ENCODE peak calls at places on chromosomes 2 and 18, in seven cellular contexts. K is Karpas-422; Y is HL-60; D is CD8-positive, alpha-beta memory T cell; O is brain microvascular endothelial cell; L is CD8-positive, alpha-beta T cell; I is RWPE1. Q is an unnamed sample.

GRCh38 chr18:56407631-56408030 is 230.8 kb downstream of the TXNL1 start:
- DNase-seq in K (no peak), Y (no peak), D (no peak), O (no peak), L (no peak), I (no peak), Q (no peak)

GRCh38 chr2:238239872-238240760 is at the start of gene HES6:
- DNase-seq in K (peak), Y (peak), D (peak), O (peak), L (peak), I (peak), Q (peak)

GRCh38 chr2:37323770-37324535 is 680 bp downstream of the PRKD3 start:
- DNase-seq in K (peak), Y (peak), D (peak), O (peak), L (peak), I (peak), Q (no peak)

GRCh38 chr2:227280895-227281294 is 44.2 kb upstream of the MFF start:
- DNase-seq in K (no peak), Y (no peak), D (no peak), O (peak), L (no peak), I (no peak), Q (no peak)

GRCh38 chr2:197786010-197786877 is 1.1 kb upstream of the BOLL start:
- DNase-seq in K (no peak), Y (peak), D (peak), O (no peak), L (peak), I (no peak), Q (no peak)

GRCh38 chr18:77271720-77272481 is 22.3 kb downstream of the GALR1 start:
- DNase-seq in K (no peak), Y (no peak), D (no peak), O (peak), L (no peak), I (no peak), Q (no peak)

GRCh38 chr2:98637401-98638144 is 29.2 kb downstream of the UNC50 start:
- DNase-seq in K (no peak), Y (no peak), D (peak), O (no peak), L (peak), I (no peak), Q (no peak)

GRCh38 chr2:169734172-169734847 is 678 bp downstream of the KLHL23 start:
- DNase-seq in K (peak), Y (peak), D (peak), O (no peak), L (no peak), I (peak), Q (no peak)

GRCh38 chr2:74527741-74528140 is 1.7 kb upstream of the DQX1 start:
- DNase-seq in K (no peak), Y (no peak), D (no peak), O (no peak), L (no peak), I (no peak), Q (no peak)

GRCh38 chr2:26678026-26678425 is 14.5 kb upstream of the KCNK3 start:
- DNase-seq in K (no peak), Y (no peak), D (no peak), O (no peak), L (no peak), I (no peak), Q (no peak)

GRCh38 chr18:59268722-59269562 is 4.3 kb downstream of the RAX start:
- DNase-seq in K (no peak), Y (peak), D (no peak), O (no peak), L (no peak), I (no peak), Q (no peak)

GRCh38 chr2:149562304-149562703 is 25.3 kb downstream of the MMADHC start:
- DNase-seq in K (no peak), Y (no peak), D (no peak), O (peak), L (no peak), I (no peak), Q (no peak)

GRCh38 chr2:217077841-217078407 is 218.1 kb upstream of the TNP1 start:
- DNase-seq in K (no peak), Y (no peak), D (no peak), O (no peak), L (no peak), I (no peak), Q (no peak)

GRCh38 chr2:219612605-219613286 is 14.7 kb upstream of the SLC4A3 start:
- DNase-seq in K (peak), Y (peak), D (peak), O (no peak), L (peak), I (no peak), Q (no peak)

GRCh38 chr2:120747281-120747680 is 11.6 kb downstream of the GLI2 start:
- DNase-seq in K (no peak), Y (no peak), D (no peak), O (no peak), L (no peak), I (no peak), Q (no peak)

GRCh38 chr2:11030909-11031308 is 119.2 kb downstream of the KCNF1 start:
- DNase-seq in K (no peak), Y (no peak), D (no peak), O (no peak), L (no peak), I (no peak), Q (no peak)

GRCh38 chr2:48278590-48278989 is 251.4 kb upstream of the STON1 start:
- DNase-seq in K (no peak), Y (no peak), D (no peak), O (peak), L (no peak), I (no peak), Q (no peak)

GRCh38 chr2:48699377-48699951 is 56.1 kb downstream of the LHCGR start:
- DNase-seq in K (no peak), Y (no peak), D (no peak), O (peak), L (no peak), I (no peak), Q (no peak)

GRCh38 chr2:73939419-73939818 is 12.7 kb downstream of the DGUOK start:
- DNase-seq in K (no peak), Y (peak), D (peak), O (no peak), L (peak), I (peak), Q (peak)

GRCh38 chr2:2732331-2733119 is 401.4 kb upstream of the MYT1L start:
- DNase-seq in K (no peak), Y (no peak), D (no peak), O (no peak), L (no peak), I (no peak), Q (no peak)

GRCh38 chr18:51234117-51235010 is 36.9 kb upstream of the MEX3C start:
- DNase-seq in K (no peak), Y (no peak), D (no peak), O (peak), L (no peak), I (no peak), Q (no peak)

GRCh38 chr18:57027190-57027708 is 119.6 kb upstream of the BOD1L2 start:
- DNase-seq in K (no peak), Y (no peak), D (no peak), O (no peak), L (no peak), I (no peak), Q (no peak)

GRCh38 chr2:168247341-168248305 is at the start of gene STK39:
- DNase-seq in K (peak), Y (peak), D (peak), O (peak), L (peak), I (peak), Q (no peak)

GRCh38 chr2:240925576-240926515 is 19.7 kb downstream of the CROCC2 start:
- DNase-seq in K (no peak), Y (no peak), D (no peak), O (no peak), L (no peak), I (no peak), Q (no peak)

GRCh38 chr2:234911271-234911670 is 40.5 kb upstream of the SH3BP4 start:
- DNase-seq in K (no peak), Y (no peak), D (no peak), O (peak), L (no peak), I (peak), Q (peak)

GRCh38 chr2:188610827-188611226 is 319.2 kb downstream of the GULP1 start:
- DNase-seq in K (no peak), Y (no peak), D (no peak), O (no peak), L (no peak), I (no peak), Q (no peak)

GRCh38 chr18:21458788-21459187 is 141.7 kb downstream of the ESCO1 start:
- DNase-seq in K (no peak), Y (no peak), D (no peak), O (no peak), L (no peak), I (no peak), Q (no peak)

GRCh38 chr18:21457179-21457535 is 143.3 kb downstream of the ESCO1 start:
- DNase-seq in K (no peak), Y (no peak), D (no peak), O (no peak), L (no peak), I (no peak), Q (no peak)

GRCh38 chr18:21456428-21457178 is 143.9 kb downstream of the ESCO1 start:
- DNase-seq in K (no peak), Y (no peak), D (no peak), O (no peak), L (no peak), I (no peak), Q (no peak)

GRCh38 chr18:21459706-21460286 is 140.7 kb downstream of the ESCO1 start:
- DNase-seq in K (no peak), Y (no peak), D (no peak), O (no peak), L (no peak), I (no peak), Q (no peak)

GRCh38 chr18:21458322-21458721 is 142.2 kb downstream of the ESCO1 start:
- DNase-seq in K (no peak), Y (no peak), D (no peak), O (no peak), L (no peak), I (no peak), Q (no peak)
- H3K27ac ChIP-seq in K (no peak), Y (no peak), D (no peak), O (no peak), L (no peak), I (no peak), Q (no peak)

DNA sequence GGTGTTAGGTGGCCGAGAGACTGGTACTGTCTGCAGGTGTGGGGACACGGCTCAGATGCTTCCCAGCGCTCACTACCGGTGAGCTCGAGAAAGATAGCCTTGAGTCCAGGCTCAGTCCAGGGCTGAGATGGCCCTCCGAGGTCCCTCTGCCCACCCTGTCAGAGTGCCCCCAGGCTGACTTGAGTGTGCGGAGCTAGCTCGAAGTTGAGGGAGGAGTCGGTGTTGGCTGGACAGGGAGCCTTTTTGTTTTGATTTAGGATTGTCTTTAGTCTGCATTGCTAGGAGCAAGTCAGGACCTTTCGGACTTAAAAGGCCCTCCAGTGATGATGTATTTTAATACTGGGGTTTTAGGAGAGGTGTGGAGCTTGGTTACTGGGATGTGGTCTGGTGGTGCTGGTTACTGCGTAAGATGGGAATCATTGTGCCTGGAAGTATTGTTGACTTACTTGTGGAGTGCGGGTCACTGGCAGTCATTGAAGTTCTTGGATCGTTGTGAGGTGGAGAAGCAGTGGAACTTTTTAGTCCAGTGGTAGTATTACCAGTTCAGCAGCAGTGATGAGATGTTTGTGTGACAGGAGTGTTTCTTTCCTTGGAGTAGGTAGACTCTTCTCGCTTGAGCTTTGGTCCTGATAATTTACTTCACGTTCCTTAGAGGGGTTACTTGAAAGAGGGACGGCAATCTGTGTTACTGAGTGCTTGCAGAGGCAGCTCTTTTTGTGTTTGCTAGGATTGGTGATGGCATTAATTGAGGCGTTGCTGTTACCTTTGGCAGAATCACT is 624 bp downstream of the KIAA1328 start:
- DNase-seq in K (peak), Y (no peak), D (no peak), O (no peak), L (no peak), I (peak), Q (no peak)
- H3K27ac ChIP-seq in K (peak), Y (peak), D (peak), O (peak), L (peak), I (peak), Q (peak)

DNA sequence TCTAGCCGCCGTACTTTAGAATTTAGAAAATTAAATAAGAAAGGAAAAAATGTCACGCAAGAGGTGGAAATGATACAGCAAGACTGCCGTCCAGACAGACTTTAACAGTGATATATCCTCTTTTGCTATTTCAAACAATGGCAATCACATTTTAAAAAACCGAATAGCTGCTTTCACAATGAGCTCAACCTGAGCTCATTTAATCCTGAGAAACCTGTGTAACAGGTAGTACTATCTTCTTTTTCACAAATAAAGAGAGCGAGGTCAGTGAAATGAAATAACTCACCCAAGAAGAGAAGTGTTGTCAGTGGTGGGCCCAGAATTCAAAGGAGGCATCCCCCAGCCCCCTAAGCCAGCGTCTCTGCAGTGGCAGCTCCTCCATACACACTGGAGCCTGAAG is 60.7 kb upstream of the DAPL1 start:
- DNase-seq in K (no peak), Y (no peak), D (no peak), O (no peak), L (no peak), I (no peak), Q (no peak)
- H3K27ac ChIP-seq in K (no peak), Y (no peak), D (no peak), O (no peak), L (no peak), I (no peak), Q (peak)

GRCh38 chr2:157891630-157892016 is 15.5 kb upstream of the ACVR1 start:
- DNase-seq in K (no peak), Y (no peak), D (no peak), O (no peak), L (no peak), I (no peak), Q (no peak)

GRCh38 chr2:157890960-157891629 is 15.0 kb upstream of the ACVR1 start:
- DNase-seq in K (no peak), Y (no peak), D (no peak), O (no peak), L (no peak), I (no peak), Q (no peak)

GRCh38 chr2:157893611-157894010 is 17.5 kb upstream of the ACVR1 start:
- DNase-seq in K (no peak), Y (no peak), D (no peak), O (no peak), L (no peak), I (no peak), Q (no peak)

GRCh38 chr2:157887946-157888345 is 11.8 kb upstream of the ACVR1 start:
- DNase-seq in K (no peak), Y (no peak), D (no peak), O (no peak), L (no peak), I (no peak), Q (no peak)
- H3K27ac ChIP-seq in K (no peak), Y (no peak), D (no peak), O (no peak), L (no peak), I (no peak), Q (no peak)

GRCh38 chr2:143708682-143709081 is 579.5 kb downstream of the ARHGAP15 start:
- DNase-seq in K (no peak), Y (no peak), D (no peak), O (no peak), L (no peak), I (no peak), Q (no peak)
- H3K27ac ChIP-seq in K (no peak), Y (no peak), D (no peak), O (no peak), L (no peak), I (no peak), Q (no peak)

GRCh38 chr18:45687617-45688016 is 36.4 kb upstream of the SLC14A1 start:
- DNase-seq in K (peak), Y (peak), D (peak), O (no peak), L (peak), I (no peak), Q (no peak)

GRCh38 chr18:45688113-45688512 is 35.9 kb upstream of the SLC14A1 start:
- DNase-seq in K (peak), Y (no peak), D (no peak), O (peak), L (no peak), I (no peak), Q (no peak)

GRCh38 chr18:45682181-45682580 is 41.8 kb upstream of the SLC14A1 start:
- DNase-seq in K (no peak), Y (no peak), D (no peak), O (no peak), L (no peak), I (no peak), Q (no peak)

GRCh38 chr18:45686892-45687611 is 36.9 kb upstream of the SLC14A1 start:
- DNase-seq in K (peak), Y (peak), D (peak), O (no peak), L (peak), I (no peak), Q (no peak)

GRCh38 chr18:45684341-45685115 is 39.5 kb upstream of the SLC14A1 start:
- DNase-seq in K (no peak), Y (no peak), D (no peak), O (no peak), L (no peak), I (no peak), Q (no peak)
- H3K27ac ChIP-seq in K (no peak), Y (peak), D (no peak), O (no peak), L (no peak), I (no peak), Q (no peak)

GRCh38 chr2:15881120-15881433 is 59.3 kb upstream of the MYCN start:
- DNase-seq in K (no peak), Y (no peak), D (no peak), O (no peak), L (no peak), I (no peak), Q (no peak)

GRCh38 chr2:15880226-15881119 is 59.9 kb upstream of the MYCN start:
- DNase-seq in K (no peak), Y (no peak), D (no peak), O (no peak), L (no peak), I (no peak), Q (no peak)

GRCh38 chr2:15883684-15884083 is 56.7 kb upstream of the MYCN start:
- DNase-seq in K (no peak), Y (no peak), D (no peak), O (no peak), L (no peak), I (no peak), Q (no peak)

GRCh38 chr2:15882761-15883497 is 57.4 kb upstream of the MYCN start:
- DNase-seq in K (no peak), Y (no peak), D (no peak), O (no peak), L (no peak), I (no peak), Q (no peak)

GRCh38 chr2:15884790-15885189 is 55.6 kb upstream of the MYCN start:
- DNase-seq in K (no peak), Y (no peak), D (no peak), O (no peak), L (no peak), I (no peak), Q (no peak)
- H3K27ac ChIP-seq in K (no peak), Y (no peak), D (no peak), O (no peak), L (no peak), I (no peak), Q (no peak)

GRCh38 chr18:48919547-48919946 is 31.2 kb downstream of the SMAD7 start:
- DNase-seq in K (no peak), Y (no peak), D (no peak), O (no peak), L (no peak), I (no peak), Q (no peak)
- H3K27ac ChIP-seq in K (no peak), Y (no peak), D (no peak), O (no peak), L (no peak), I (no peak), Q (no peak)

Q was measured in epithelial cell of prostate.